ENCODE peak calls at places on chromosomes 6 and 20, in eight cellular contexts. D is OCI-LY7; C is A549; Y is neuronal stem cell; T is endodermal cell; N is PC-3; L is CD8-positive, alpha-beta T cell; I is upper lobe of right lung. G is an unnamed sample.

GRCh38 chr20:32908334-32909292 is 49.9 kb downstream of the EFCAB8 start:
- DNase-seq in N (no peak), D (no peak), I (peak; percentile 59), T (peak; percentile 32), C (no peak), Y (no peak), L (no peak), G (no peak)

GRCh38 chr20:49484180-49485140 is 2.0 kb upstream of the KCNB1 start:
- DNase-seq in D (no peak), C (peak; percentile 83), N (peak; percentile 90), I (peak; percentile 83), L (peak; percentile 59), Y (peak; percentile 84), T (peak; percentile 95), G (peak; percentile 96)

GRCh38 chr6:2542101-2542857 is 208.4 kb downstream of the MYLK4 start:
- DNase-seq in C (no peak), I (no peak), Y (no peak), N (no peak), T (no peak), D (no peak), L (no peak), G (no peak)

GRCh38 chr6:119848706-119849105 is 499.1 kb upstream of the MAN1A1 start:
- DNase-seq in I (no peak), T (no peak), N (no peak), L (no peak), C (no peak), Y (no peak), D (no peak), G (no peak)

GRCh38 chr20:33561981-33562601 is 72.2 kb downstream of the CBFA2T2 start:
- DNase-seq in L (no peak), T (peak; percentile 63), D (peak; percentile 74), Y (no peak), N (peak; percentile 97), I (no peak), C (peak; percentile 74), G (peak; percentile 93)

GRCh38 chr6:160041608-160042007 is 72.7 kb downstream of the IGF2R start:
- DNase-seq in T (peak; percentile 24), Y (no peak), C (no peak), D (no peak), I (peak; percentile 80), N (peak; percentile 75), L (no peak), G (no peak)

GRCh38 chr20:10842116-10842515 is 168.3 kb upstream of the JAG1 start:
- DNase-seq in D (no peak), L (no peak), I (no peak), N (peak; percentile 35), Y (no peak), T (no peak), C (no peak), G (no peak)

GRCh38 chr6:144756469-144756868 is 471.3 kb downstream of the UTRN start:
- DNase-seq in Y (no peak), D (no peak), C (no peak), L (no peak), T (no peak), N (no peak), I (no peak), G (no peak)

GRCh38 chr6:98657764-98658163 is 176.6 kb upstream of the POU3F2 start:
- DNase-seq in L (no peak), T (peak; percentile 81), Y (no peak), C (peak; percentile 14), D (peak; percentile 21), I (peak; percentile 58), N (peak; percentile 57), G (no peak)

GRCh38 chr6:129510930-129511329 is 199.0 kb downstream of the ARHGAP18 start:
- DNase-seq in L (no peak), Y (no peak), I (no peak), D (no peak), T (no peak), N (peak; percentile 45), C (no peak), G (no peak)

GRCh38 chr20:2890743-2891142 is 17.5 kb downstream of the PTPRA start:
- DNase-seq in N (peak; percentile 25), T (no peak), L (no peak), Y (no peak), D (no peak), I (no peak), C (no peak), G (no peak)

GRCh38 chr6:144373195-144373594 is 88.1 kb downstream of the UTRN start:
- DNase-seq in N (no peak), C (no peak), Y (no peak), I (no peak), L (no peak), T (no peak), D (no peak), G (no peak)

GRCh38 chr6:135012349-135012748 is 42.3 kb downstream of the HBS1L start:
- DNase-seq in C (no peak), T (no peak), L (no peak), I (no peak), Y (no peak), N (no peak), D (no peak), G (no peak)

GRCh38 chr6:100512203-100512862 is 47.6 kb upstream of the SIM1 start:
- DNase-seq in I (no peak), N (peak; percentile 50), C (no peak), L (no peak), D (no peak), T (no peak), Y (no peak), G (no peak)

GRCh38 chr20:19211661-19212523 is 550 bp upstream of the SLC24A3 start:
- DNase-seq in T (peak; percentile 81), I (peak; percentile 80), N (no peak), D (no peak), Y (peak; percentile 36), L (no peak), C (no peak), G (no peak)

GRCh38 chr6:35058041-35058675 is 83.0 kb downstream of the TCP11 start:
- DNase-seq in C (no peak), I (no peak), L (no peak), Y (peak; percentile 56), N (no peak), D (no peak), T (no peak), G (no peak)
- H3K4me1 ChIP-seq in C (no peaks in the 10 kb centered on the region), I (no peaks in the 10 kb centered on the region), L (peaks cover 14% of the 10 kb centered on the region), Y (peaks cover 16% of the 10 kb centered on the region), N (no peaks in the 10 kb centered on the region), D (peaks cover 9% of the 10 kb centered on the region), T (no peaks in the 10 kb centered on the region), G (no peaks in the 10 kb centered on the region)

GRCh38 chr6:142331075-142331551 is 29.3 kb downstream of the ADGRG6 start:
- DNase-seq in Y (peak; percentile 9), L (no peak), C (no peak), T (no peak), N (no peak), I (no peak), D (no peak), G (no peak)

GRCh38 chr6:142328070-142328469 is 26.3 kb downstream of the ADGRG6 start:
- DNase-seq in L (no peak), Y (no peak), T (no peak), D (no peak), N (no peak), C (no peak), I (no peak), G (no peak)

GRCh38 chr6:142331601-142332000 is 29.8 kb downstream of the ADGRG6 start:
- DNase-seq in D (no peak), T (no peak), L (no peak), C (no peak), I (no peak), N (no peak), Y (no peak), G (no peak)

GRCh38 chr6:142332393-142333080 is 30.7 kb downstream of the ADGRG6 start:
- DNase-seq in C (no peak), T (no peak), Y (no peak), D (no peak), L (no peak), I (no peak), N (no peak), G (no peak)

GRCh38 chr6:142329486-142330113 is 27.8 kb downstream of the ADGRG6 start:
- DNase-seq in D (no peak), L (no peak), C (no peak), Y (no peak), I (no peak), T (no peak), N (peak; percentile 70), G (no peak)
- H3K4me1 ChIP-seq in D (no peaks in the 10 kb centered on the region), L (peaks cover 13% of the 10 kb centered on the region), C (peaks cover 97% of the 10 kb centered on the region), Y (peaks cover 10% of the 10 kb centered on the region), I (no peaks in the 10 kb centered on the region), T (no peaks in the 10 kb centered on the region), N (peaks cover 56% of the 10 kb centered on the region), G (no peaks in the 10 kb centered on the region)

GRCh38 chr20:37257530-37257929 is 4.1 kb downstream of the GHRH start:
- DNase-seq in L (no peak), C (no peak), N (no peak), Y (no peak), I (no peak), T (no peak), D (no peak), G (no peak)

GRCh38 chr20:37253087-37253486 is 8.5 kb downstream of the GHRH start:
- DNase-seq in C (no peak), I (no peak), Y (no peak), T (no peak), L (no peak), D (no peak), N (no peak), G (no peak)

GRCh38 chr20:37256286-37256685 is 5.3 kb downstream of the GHRH start:
- DNase-seq in T (no peak), I (no peak), C (no peak), N (no peak), Y (no peak), L (no peak), D (no peak), G (no peak)

GRCh38 chr20:37251836-37252477 is 9.7 kb downstream of the GHRH start:
- DNase-seq in D (no peak), N (no peak), T (peak; percentile 85), I (no peak), L (no peak), Y (no peak), C (no peak), G (peak; percentile 35)

GRCh38 chr20:37254114-37254878 is 7.3 kb downstream of the GHRH start:
- DNase-seq in Y (no peak), D (no peak), N (no peak), T (no peak), L (no peak), C (no peak), I (no peak), G (no peak)
- H3K4me1 ChIP-seq in Y (peaks cover 18% of the 10 kb centered on the region), D (no peaks in the 10 kb centered on the region), N (no peaks in the 10 kb centered on the region), T (peaks cover 16% of the 10 kb centered on the region), L (no peaks in the 10 kb centered on the region), C (no peaks in the 10 kb centered on the region), I (no peaks in the 10 kb centered on the region), G (peaks cover 8% of the 10 kb centered on the region)

DNA sequence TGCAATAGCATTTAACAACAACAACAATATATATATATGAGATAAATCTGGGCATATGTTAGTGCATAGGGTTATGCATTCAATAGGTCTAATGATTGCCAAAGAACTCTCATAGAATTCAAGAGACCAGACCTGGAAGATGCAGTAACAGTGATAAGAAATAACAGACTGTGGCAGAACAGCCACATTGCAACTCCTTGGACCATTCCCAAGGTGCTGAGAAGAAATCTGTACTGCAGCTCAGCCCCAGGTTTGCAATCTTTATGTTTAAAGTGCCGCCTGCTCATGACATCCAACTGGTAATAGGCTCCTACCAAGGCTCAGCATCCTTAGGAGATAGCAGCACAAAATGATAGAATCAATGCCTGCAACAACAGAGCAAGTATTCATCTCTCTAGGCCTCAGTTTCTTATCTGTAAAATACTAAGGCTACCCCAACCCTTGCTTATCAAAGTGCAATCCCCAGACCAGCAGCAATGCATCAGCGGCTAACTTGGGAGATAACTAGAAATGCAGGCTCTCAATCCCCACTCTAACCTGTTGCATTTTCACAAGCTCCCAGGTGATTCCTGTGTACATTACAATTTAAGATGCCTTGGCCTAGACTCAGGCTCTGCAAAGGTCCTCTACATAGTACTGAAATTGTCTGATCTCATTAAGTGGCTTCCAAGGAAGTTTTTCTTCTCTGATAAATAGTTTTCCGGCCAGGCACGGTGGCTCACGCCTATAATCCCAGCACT is 30.6 kb upstream of the PIM1 start:
- DNase-seq in C (no peak), I (no peak), L (no peak), T (no peak), N (no peak), Y (no peak), D (no peak), G (no peak)
- H3K4me1 ChIP-seq in C (peaks cover 81% of the 10 kb centered on the region), I (peaks cover 31% of the 10 kb centered on the region), L (peaks cover 6% of the 10 kb centered on the region), T (peaks cover 22% of the 10 kb centered on the region), N (peaks cover 63% of the 10 kb centered on the region), Y (peaks cover 29% of the 10 kb centered on the region), D (peaks cover 11% of the 10 kb centered on the region), G (peaks cover 50% of the 10 kb centered on the region)

G was measured in BE2C.